ENCODE peak calls at places on chromosomes 2 and 18, in eight cellular contexts. One of them, this sample, is unnamed.

GRCh38 chr2:76953733-76954347 is 568.3 kb downstream of the LRRTM4 start:
- DNase-seq in fibroblast of lung: peak
- DNase-seq in pancreas: peak
- DNase-seq in Peyer's patch: no peak
- DNase-seq in upper lobe of left lung: peak
- DNase-seq in H1: no peak
- DNase-seq in astrocyte of the spinal cord: peak
- DNase-seq in tibial nerve: peak
- DNase-seq in this sample: peak

GRCh38 chr2:235536711-235537110 is 42.9 kb downstream of the AGAP1 start:
- DNase-seq in fibroblast of lung: no peak
- DNase-seq in pancreas: no peak
- DNase-seq in Peyer's patch: no peak
- DNase-seq in upper lobe of left lung: no peak
- DNase-seq in H1: no peak
- DNase-seq in astrocyte of the spinal cord: no peak
- DNase-seq in tibial nerve: no peak
- DNase-seq in this sample: no peak

GRCh38 chr2:28956415-28956826 is 24.7 kb upstream of the TOGARAM2 start:
- DNase-seq in fibroblast of lung: peak
- DNase-seq in pancreas: no peak
- DNase-seq in Peyer's patch: no peak
- DNase-seq in upper lobe of left lung: no peak
- DNase-seq in H1: peak
- DNase-seq in astrocyte of the spinal cord: no peak
- DNase-seq in tibial nerve: no peak
- DNase-seq in this sample: peak

GRCh38 chr18:57276720-57277284 is 75.6 kb upstream of the ST8SIA3 start:
- DNase-seq in fibroblast of lung: no peak
- DNase-seq in pancreas: no peak
- DNase-seq in Peyer's patch: no peak
- DNase-seq in upper lobe of left lung: no peak
- DNase-seq in H1: no peak
- DNase-seq in astrocyte of the spinal cord: no peak
- DNase-seq in tibial nerve: no peak
- DNase-seq in this sample: no peak

GRCh38 chr2:114049826-114050225 is 159.9 kb downstream of the ACTR3 start:
- DNase-seq in fibroblast of lung: no peak
- DNase-seq in pancreas: no peak
- DNase-seq in Peyer's patch: no peak
- DNase-seq in upper lobe of left lung: no peak
- DNase-seq in H1: no peak
- DNase-seq in astrocyte of the spinal cord: no peak
- DNase-seq in tibial nerve: no peak
- DNase-seq in this sample: no peak

GRCh38 chr2:236853558-236853957 is 232.1 kb upstream of the COPS8 start:
- DNase-seq in fibroblast of lung: no peak
- DNase-seq in pancreas: no peak
- DNase-seq in Peyer's patch: no peak
- DNase-seq in upper lobe of left lung: no peak
- DNase-seq in H1: no peak
- DNase-seq in astrocyte of the spinal cord: no peak
- DNase-seq in tibial nerve: no peak
- DNase-seq in this sample: no peak

GRCh38 chr2:227864161-227864756 is 7.2 kb upstream of the DAW1 start:
- DNase-seq in fibroblast of lung: peak
- DNase-seq in pancreas: no peak
- DNase-seq in Peyer's patch: no peak
- DNase-seq in upper lobe of left lung: no peak
- DNase-seq in H1: no peak
- DNase-seq in astrocyte of the spinal cord: peak
- DNase-seq in tibial nerve: peak
- DNase-seq in this sample: peak

GRCh38 chr18:27861539-27861938 is 315.4 kb downstream of the CDH2 start:
- DNase-seq in fibroblast of lung: no peak
- DNase-seq in pancreas: no peak
- DNase-seq in Peyer's patch: no peak
- DNase-seq in upper lobe of left lung: no peak
- DNase-seq in H1: no peak
- DNase-seq in astrocyte of the spinal cord: no peak
- DNase-seq in tibial nerve: no peak
- DNase-seq in this sample: no peak

GRCh38 chr2:20291846-20292408 is 58.7 kb downstream of the PUM2 start:
- DNase-seq in fibroblast of lung: no peak
- DNase-seq in pancreas: no peak
- DNase-seq in Peyer's patch: no peak
- DNase-seq in upper lobe of left lung: no peak
- DNase-seq in H1: no peak
- DNase-seq in astrocyte of the spinal cord: no peak
- DNase-seq in tibial nerve: no peak
- DNase-seq in this sample: peak

GRCh38 chr18:621181-621580 is 24.4 kb downstream of the CLUL1 start:
- DNase-seq in fibroblast of lung: peak
- DNase-seq in pancreas: no peak
- DNase-seq in Peyer's patch: no peak
- DNase-seq in upper lobe of left lung: no peak
- DNase-seq in H1: no peak
- DNase-seq in astrocyte of the spinal cord: no peak
- DNase-seq in tibial nerve: no peak
- DNase-seq in this sample: peak

GRCh38 chr2:201401815-201402214 is 44.7 kb upstream of the FLACC1 start:
- DNase-seq in fibroblast of lung: no peak
- DNase-seq in pancreas: no peak
- DNase-seq in Peyer's patch: no peak
- DNase-seq in upper lobe of left lung: no peak
- DNase-seq in H1: no peak
- DNase-seq in astrocyte of the spinal cord: no peak
- DNase-seq in tibial nerve: no peak
- DNase-seq in this sample: no peak

GRCh38 chr18:27298215-27298804 is 113.2 kb upstream of the CHST9 start:
- DNase-seq in fibroblast of lung: no peak
- DNase-seq in pancreas: no peak
- DNase-seq in Peyer's patch: no peak
- DNase-seq in upper lobe of left lung: no peak
- DNase-seq in H1: no peak
- DNase-seq in astrocyte of the spinal cord: peak
- DNase-seq in tibial nerve: no peak
- DNase-seq in this sample: no peak

GRCh38 chr2:172806426-172807008 is 70.9 kb downstream of the RAPGEF4 start:
- DNase-seq in fibroblast of lung: peak
- DNase-seq in pancreas: no peak
- DNase-seq in Peyer's patch: no peak
- DNase-seq in upper lobe of left lung: no peak
- DNase-seq in H1: no peak
- DNase-seq in astrocyte of the spinal cord: peak
- DNase-seq in tibial nerve: no peak
- DNase-seq in this sample: peak

GRCh38 chr2:784753-785152 is 107.5 kb upstream of the TMEM18 start:
- DNase-seq in fibroblast of lung: no peak
- DNase-seq in pancreas: no peak
- DNase-seq in Peyer's patch: no peak
- DNase-seq in upper lobe of left lung: no peak
- DNase-seq in H1: no peak
- DNase-seq in astrocyte of the spinal cord: no peak
- DNase-seq in tibial nerve: no peak
- DNase-seq in this sample: no peak

GRCh38 chr2:20452551-20452950 is 5.7 kb downstream of the RHOB start:
- DNase-seq in fibroblast of lung: peak
- DNase-seq in pancreas: no peak
- DNase-seq in Peyer's patch: no peak
- DNase-seq in upper lobe of left lung: peak
- DNase-seq in H1: no peak
- DNase-seq in astrocyte of the spinal cord: peak
- DNase-seq in tibial nerve: peak
- DNase-seq in this sample: peak

GRCh38 chr2:221962186-221962585 is 336.6 kb downstream of the PAX3 start:
- DNase-seq in fibroblast of lung: no peak
- DNase-seq in pancreas: no peak
- DNase-seq in Peyer's patch: no peak
- DNase-seq in upper lobe of left lung: no peak
- DNase-seq in H1: no peak
- DNase-seq in astrocyte of the spinal cord: no peak
- DNase-seq in tibial nerve: no peak
- DNase-seq in this sample: no peak

GRCh38 chr18:55821219-55821618 is 233.2 kb upstream of the TCF4 start:
- DNase-seq in fibroblast of lung: peak
- DNase-seq in pancreas: no peak
- DNase-seq in Peyer's patch: no peak
- DNase-seq in upper lobe of left lung: no peak
- DNase-seq in H1: no peak
- DNase-seq in astrocyte of the spinal cord: peak
- DNase-seq in tibial nerve: no peak
- DNase-seq in this sample: peak

GRCh38 chr2:9379372-9379725 is 44.0 kb downstream of the ITGB1BP1 start:
- DNase-seq in fibroblast of lung: no peak
- DNase-seq in pancreas: no peak
- DNase-seq in Peyer's patch: no peak
- DNase-seq in upper lobe of left lung: no peak
- DNase-seq in H1: no peak
- DNase-seq in astrocyte of the spinal cord: no peak
- DNase-seq in tibial nerve: no peak
- DNase-seq in this sample: no peak

DNA sequence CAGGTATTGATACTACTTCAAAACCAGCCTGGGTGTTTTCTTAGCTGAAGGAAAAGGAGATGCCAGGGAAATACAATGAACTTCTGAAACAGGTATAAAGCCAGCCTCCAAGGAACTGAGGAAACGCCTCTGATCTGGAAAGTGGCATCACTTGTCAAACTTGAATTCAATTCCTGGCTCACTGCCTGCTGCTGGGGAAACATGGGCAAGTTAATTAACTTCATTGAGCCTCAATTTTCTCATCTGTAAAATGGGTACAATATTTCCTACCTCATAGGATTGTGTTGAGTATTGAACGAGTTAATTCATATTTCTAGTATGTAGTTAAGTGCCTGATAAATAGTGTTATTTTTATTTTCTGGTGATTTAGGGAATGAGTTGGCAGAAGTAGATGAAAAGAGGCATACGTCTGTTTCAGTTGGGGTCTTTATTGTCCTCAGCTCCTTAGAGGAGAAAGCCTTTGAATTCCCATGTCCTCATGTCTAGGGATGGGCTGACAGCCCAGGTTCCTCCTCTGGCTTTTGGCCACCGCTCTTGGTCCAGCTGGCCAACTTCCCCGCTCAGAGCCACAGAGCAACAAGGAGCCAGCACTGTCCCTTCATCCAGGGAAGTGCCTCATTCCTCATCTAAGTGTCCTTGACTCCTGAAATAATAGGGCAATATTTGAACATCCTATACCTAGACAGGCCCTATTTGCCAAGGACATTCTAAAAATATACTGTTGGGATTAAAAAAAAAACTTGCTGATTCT is 210.5 kb upstream of the GATA6 start:
- DNase-seq in fibroblast of lung: no peak
- DNase-seq in pancreas: no peak
- DNase-seq in Peyer's patch: no peak
- DNase-seq in upper lobe of left lung: no peak
- DNase-seq in H1: no peak
- DNase-seq in astrocyte of the spinal cord: no peak
- DNase-seq in tibial nerve: no peak
- DNase-seq in this sample: no peak
- H3K4me3 ChIP-seq in fibroblast of lung: no peak
- H3K4me3 ChIP-seq in pancreas: no peak
- H3K4me3 ChIP-seq in Peyer's patch: no peak
- H3K4me3 ChIP-seq in upper lobe of left lung: no peak
- H3K4me3 ChIP-seq in H1: no peak
- H3K4me3 ChIP-seq in astrocyte of the spinal cord: no peak
- H3K4me3 ChIP-seq in tibial nerve: no peak
- H3K4me3 ChIP-seq in this sample: no peak

GRCh38 chr2:210912779-210913178 is 356.4 kb downstream of the CPS1 start:
- DNase-seq in fibroblast of lung: no peak
- DNase-seq in pancreas: no peak
- DNase-seq in Peyer's patch: no peak
- DNase-seq in upper lobe of left lung: no peak
- DNase-seq in H1: no peak
- DNase-seq in astrocyte of the spinal cord: no peak
- DNase-seq in tibial nerve: no peak
- DNase-seq in this sample: no peak

GRCh38 chr2:210922419-210922818 is 366.0 kb downstream of the CPS1 start:
- DNase-seq in fibroblast of lung: no peak
- DNase-seq in pancreas: no peak
- DNase-seq in Peyer's patch: no peak
- DNase-seq in upper lobe of left lung: no peak
- DNase-seq in H1: no peak
- DNase-seq in astrocyte of the spinal cord: no peak
- DNase-seq in tibial nerve: no peak
- DNase-seq in this sample: no peak

GRCh38 chr2:210913461-210913860 is 357.1 kb downstream of the CPS1 start:
- DNase-seq in fibroblast of lung: no peak
- DNase-seq in pancreas: no peak
- DNase-seq in Peyer's patch: no peak
- DNase-seq in upper lobe of left lung: no peak
- DNase-seq in H1: no peak
- DNase-seq in astrocyte of the spinal cord: peak
- DNase-seq in tibial nerve: no peak
- DNase-seq in this sample: peak

GRCh38 chr2:210915912-210916311 is 359.5 kb downstream of the CPS1 start:
- DNase-seq in fibroblast of lung: no peak
- DNase-seq in pancreas: no peak
- DNase-seq in Peyer's patch: no peak
- DNase-seq in upper lobe of left lung: no peak
- DNase-seq in H1: no peak
- DNase-seq in astrocyte of the spinal cord: no peak
- DNase-seq in tibial nerve: no peak
- DNase-seq in this sample: no peak

DNA sequence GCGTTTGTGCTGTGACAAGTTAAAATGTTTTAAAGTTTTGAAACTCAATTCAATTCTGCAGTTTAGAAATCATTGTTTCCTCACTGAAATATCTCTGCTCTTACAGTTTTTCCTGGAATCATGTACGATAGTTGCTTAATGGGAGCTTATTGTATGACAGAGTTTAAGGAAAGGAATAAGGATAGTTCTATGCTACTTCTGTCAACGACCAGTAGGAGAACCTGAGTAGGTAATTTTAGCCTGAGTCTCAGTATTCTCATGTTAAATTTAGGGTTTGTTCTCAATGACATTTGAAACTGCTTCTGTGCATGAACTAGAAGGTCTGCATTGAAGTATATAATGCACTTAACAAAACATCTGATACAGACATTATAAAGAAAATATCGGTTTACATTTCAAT is 361.1 kb downstream of the CPS1 start:
- DNase-seq in fibroblast of lung: no peak
- DNase-seq in pancreas: no peak
- DNase-seq in Peyer's patch: no peak
- DNase-seq in upper lobe of left lung: no peak
- DNase-seq in H1: no peak
- DNase-seq in astrocyte of the spinal cord: no peak
- DNase-seq in tibial nerve: no peak
- DNase-seq in this sample: no peak
- TF ChIP-seq CTCF in fibroblast of lung: no peak
- TF ChIP-seq CTCF in pancreas: no peak
- TF ChIP-seq CTCF in Peyer's patch: no peak
- TF ChIP-seq CTCF in upper lobe of left lung: no peak
- TF ChIP-seq CTCF in H1: peak
- TF ChIP-seq CTCF in astrocyte of the spinal cord: no peak
- TF ChIP-seq CTCF in tibial nerve: no peak
- TF ChIP-seq CTCF in this sample: no peak

GRCh38 chr2:110732422-110733413 is at the start of gene ACOXL:
- DNase-seq in fibroblast of lung: no peak
- DNase-seq in pancreas: peak
- DNase-seq in Peyer's patch: no peak
- DNase-seq in upper lobe of left lung: peak
- DNase-seq in H1: peak
- DNase-seq in astrocyte of the spinal cord: no peak
- DNase-seq in tibial nerve: no peak
- DNase-seq in this sample: no peak
- H3K4me3 ChIP-seq in fibroblast of lung: no peak
- H3K4me3 ChIP-seq in pancreas: peak
- H3K4me3 ChIP-seq in Peyer's patch: peak
- H3K4me3 ChIP-seq in upper lobe of left lung: peak
- H3K4me3 ChIP-seq in H1: peak
- H3K4me3 ChIP-seq in astrocyte of the spinal cord: no peak
- H3K4me3 ChIP-seq in tibial nerve: peak
- H3K4me3 ChIP-seq in this sample: no peak

GRCh38 chr2:239466046-239466754 is 65.4 kb upstream of the HDAC4 start:
- DNase-seq in fibroblast of lung: no peak
- DNase-seq in pancreas: no peak
- DNase-seq in Peyer's patch: no peak
- DNase-seq in upper lobe of left lung: peak
- DNase-seq in H1: no peak
- DNase-seq in astrocyte of the spinal cord: no peak
- DNase-seq in tibial nerve: no peak
- DNase-seq in this sample: peak
- TF ChIP-seq CTCF in fibroblast of lung: no peak
- TF ChIP-seq CTCF in pancreas: no peak
- TF ChIP-seq CTCF in Peyer's patch: no peak
- TF ChIP-seq CTCF in upper lobe of left lung: no peak
- TF ChIP-seq CTCF in H1: no peak
- TF ChIP-seq CTCF in astrocyte of the spinal cord: no peak
- TF ChIP-seq CTCF in tibial nerve: no peak
- TF ChIP-seq CTCF in this sample: no peak

This sample was measured in fibroblast of mammary gland.